ENCODE peak calls at places on chromosome 1, in nine cellular contexts. E is dorsolateral prefrontal cortex; V is CD8-positive, alpha-beta T cell; Q is fibroblast of lung; R is upper lobe of right lung; S is endodermal cell; L is Peyer's patch; W is left lung; D is heart right ventricle. Z is an unnamed sample. For H3K27me3, the result is how much of the 10 kb centered on the place peaks cover.

GRCh38 chr1:41612953-41613352 is 128.5 kb upstream of the EDN2 start:
- DNase-seq in E (no peak), V (no peak), Q (no peak), R (no peak), S (peak), L (no peak), W (no peak), D (no peak), Z (no peak)

GRCh38 chr1:7046314-7046713 is 261.1 kb downstream of the CAMTA1 start:
- DNase-seq in E (no peak), V (no peak), Q (peak), R (no peak), S (peak), L (no peak), W (peak), D (peak), Z (no peak)

GRCh38 chr1:206923009-206923960 is 1.5 kb upstream of the FCMR start:
- DNase-seq in E (no peak), V (peak), Q (no peak), R (no peak), S (no peak), L (no peak), W (no peak), D (no peak), Z (no peak)

GRCh38 chr1:233362743-233363142 is 35.2 kb downstream of the MAP3K21 start:
- DNase-seq in E (no peak), V (no peak), Q (no peak), R (no peak), S (no peak), L (no peak), W (no peak), D (no peak), Z (no peak)

GRCh38 chr1:119010201-119010600 is 22.1 kb upstream of the TBX15 start:
- DNase-seq in E (no peak), V (no peak), Q (no peak), R (no peak), S (no peak), L (no peak), W (no peak), D (no peak), Z (no peak)

GRCh38 chr1:200877839-200878551 is 5.2 kb downstream of the GPR25 start:
- DNase-seq in E (no peak), V (peak), Q (no peak), R (no peak), S (peak), L (no peak), W (no peak), D (no peak), Z (peak)

GRCh38 chr1:56627636-56628039 is 17.5 kb upstream of the PRKAA2 start:
- DNase-seq in E (no peak), V (no peak), Q (no peak), R (no peak), S (no peak), L (no peak), W (no peak), D (no peak), Z (no peak)

GRCh38 chr1:8862528-8862927 is 16.0 kb downstream of the ENO1 start:
- DNase-seq in E (no peak), V (peak), Q (no peak), R (no peak), S (peak), L (no peak), W (no peak), D (no peak), Z (no peak)

GRCh38 chr1:2384941-2385481 is 6.3 kb downstream of the MORN1 start:
- DNase-seq in E (peak), V (peak), Q (no peak), R (peak), S (no peak), L (peak), W (peak), D (no peak), Z (no peak)

GRCh38 chr1:246404078-246404477 is 103.0 kb downstream of the SMYD3 start:
- DNase-seq in E (no peak), V (no peak), Q (no peak), R (no peak), S (no peak), L (no peak), W (no peak), D (no peak), Z (no peak)

GRCh38 chr1:37726191-37726590 is 33.9 kb downstream of the CDCA8 start:
- DNase-seq in E (peak), V (no peak), Q (no peak), R (no peak), S (no peak), L (no peak), W (no peak), D (no peak), Z (no peak)
- H3K27me3 ChIP-seq in E (under half), V (under half), Q (under half), R (under half), S (under half), L (under half), W (under half), D (under half), Z (under half)

DNA sequence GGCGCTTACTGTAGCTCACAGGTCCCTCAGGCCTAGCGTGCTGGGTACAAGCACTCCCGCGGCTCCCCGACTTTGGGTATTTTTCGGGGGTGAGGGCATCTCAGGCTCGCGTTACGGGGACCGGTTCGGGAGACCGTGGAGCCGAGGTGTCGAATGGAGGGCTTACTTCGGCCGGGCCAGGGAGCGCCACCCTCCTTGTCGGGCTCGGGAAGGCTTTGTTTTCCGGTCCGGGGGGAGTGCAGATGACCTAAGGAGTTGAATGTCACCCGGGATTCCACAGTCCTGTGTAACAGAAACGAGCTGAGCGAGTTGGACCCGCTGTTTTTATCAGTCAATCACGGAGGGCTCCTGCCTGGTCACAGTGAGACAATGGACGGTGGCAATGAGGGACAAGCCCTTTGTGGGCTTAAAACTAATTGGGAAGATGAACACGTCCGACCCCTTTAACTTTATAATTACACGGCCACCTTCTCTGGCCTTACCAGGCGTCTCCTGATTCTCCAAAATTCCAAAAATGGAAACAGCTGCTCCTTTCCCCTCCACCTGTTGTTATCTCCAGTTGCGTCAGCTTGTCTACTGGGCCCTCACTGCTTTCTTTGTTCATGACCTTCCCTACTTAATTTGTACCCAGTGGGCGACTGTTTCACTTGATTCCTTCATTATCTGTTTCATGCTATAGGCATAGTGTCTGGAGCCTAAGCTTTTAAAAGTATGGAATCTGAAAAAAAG is 912 bp upstream of the TRIM45 start:
- DNase-seq in E (no peak), V (no peak), Q (no peak), R (no peak), S (no peak), L (no peak), W (no peak), D (no peak), Z (no peak)
- TF ChIP-seq CTCF in E (peak), V (peak), Q (no peak), R (no peak), S (no peak), L (no peak), W (no peak), D (peak), Z (no peak)

DNA sequence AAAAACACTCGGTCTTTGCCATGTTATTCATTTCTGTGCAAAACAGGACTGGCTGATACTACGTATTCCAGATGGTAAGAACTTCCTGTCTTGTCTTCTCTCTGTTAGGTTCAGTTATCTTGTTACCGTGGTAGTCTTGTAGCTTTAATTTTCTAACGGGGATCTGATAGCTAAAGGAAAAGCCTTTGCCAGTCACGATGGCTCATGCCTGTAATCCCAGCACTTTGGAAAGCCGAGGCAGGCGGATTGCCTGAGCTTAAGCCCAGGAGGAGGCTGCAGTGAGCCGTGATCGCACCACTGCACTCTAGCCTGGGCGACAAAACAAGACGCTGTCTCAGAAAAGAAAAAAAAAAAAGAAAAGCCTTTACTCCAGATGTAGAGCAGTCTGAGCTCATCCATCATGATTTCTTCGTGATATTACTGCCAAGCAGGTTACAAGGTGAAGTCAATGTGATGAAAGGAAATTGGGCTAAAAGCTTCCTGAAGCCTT is 11.1 kb upstream of the MSTO1 start:
- DNase-seq in E (peak), V (no peak), Q (peak), R (no peak), S (peak), L (no peak), W (no peak), D (no peak), Z (no peak)
- H3K4me3 ChIP-seq in E (peak), V (peak), Q (no peak), R (no peak), S (no peak), L (no peak), W (no peak), D (peak), Z (no peak)

DNA sequence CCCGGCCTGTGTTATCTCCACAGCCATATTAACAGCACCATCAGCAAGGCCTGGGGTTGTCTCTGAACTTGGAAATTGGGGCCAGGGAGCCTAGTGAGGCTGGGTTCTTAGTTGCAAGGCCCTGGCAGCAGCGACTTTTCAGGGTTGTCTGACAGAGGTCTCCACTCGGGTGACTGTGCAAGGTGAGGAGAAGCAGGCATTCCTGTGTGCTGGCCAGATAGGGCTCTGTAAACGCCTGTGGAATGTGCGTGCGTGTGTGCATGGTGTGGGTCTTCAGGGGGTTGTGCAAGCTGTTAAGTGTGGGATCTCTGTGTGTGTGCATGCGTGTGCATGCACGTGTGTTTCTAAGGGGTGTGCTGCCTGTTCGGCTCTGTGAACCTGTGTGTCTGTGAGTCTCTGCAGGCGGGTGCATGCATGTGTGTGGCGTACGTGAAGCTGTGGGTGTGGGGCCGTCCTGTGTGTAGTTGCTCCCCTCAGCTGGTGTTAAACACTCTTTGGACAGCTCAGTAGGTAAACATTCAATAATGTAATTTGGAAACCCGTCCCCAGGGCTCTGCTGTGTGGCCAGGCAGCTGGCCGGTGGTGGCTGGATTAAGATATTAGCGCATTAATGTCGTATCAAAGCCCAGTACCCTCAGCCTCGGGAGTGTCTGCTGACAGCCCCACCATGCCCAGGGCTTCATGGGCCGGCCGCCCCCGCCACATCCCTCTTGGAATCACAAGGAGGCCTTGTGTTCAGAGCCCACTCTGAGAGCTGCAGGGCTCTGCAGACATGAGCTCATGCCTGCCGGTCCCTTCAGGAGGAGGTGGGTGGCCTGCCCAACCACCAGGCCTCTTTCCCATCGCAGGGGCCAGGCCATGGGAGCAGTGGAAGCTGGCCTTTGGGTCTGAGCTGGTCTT is 189.9 kb downstream of the FOXD2 start:
- DNase-seq in E (no peak), V (no peak), Q (no peak), R (peak), S (peak), L (no peak), W (no peak), D (no peak), Z (no peak)
- H3K27me3 ChIP-seq in E (under half), V (under half), Q (under half), R (under half), S (under half), L (under half), W (under half), D (under half), Z (under half)

Z was measured in right atrium auricular region.